ENCODE peak calls at places on chromosomes 7 and 10, in six cellular contexts. C is activated CD4-positive, alpha-beta T cell treated with anti-CD3 and anti-CD28 coated beads for 24 hours; D is fibroblast of gingiva; O is activated T-cell treated with anti-CD3 and anti-CD28 coated beads, Interleukin-2, amount 50 U/mL, for 48 hours; Z is NCI-H1105; F is fibroblast of pulmonary artery. M is an unnamed sample.

GRCh38 chr10:112000466-112000865 is 183.1 kb downstream of the GPAM start:
- DNase-seq in C (no peak), D (peak), O (no peak), Z (no peak), F (no peak), M (no peak)

GRCh38 chr10:15290150-15290549 is 80.9 kb downstream of the FAM171A1 start:
- DNase-seq in C (no peak), D (no peak), O (no peak), Z (no peak), F (no peak), M (no peak)

GRCh38 chr10:29955308-29955935 is 104.0 kb downstream of the JCAD start:
- DNase-seq in C (no peak), D (peak), O (no peak), Z (no peak), F (peak), M (no peak)

GRCh38 chr7:150568714-150569113 is 1.5 kb downstream of the GIMAP4 start:
- DNase-seq in C (no peak), D (no peak), O (no peak), Z (no peak), F (no peak), M (no peak)

GRCh38 chr10:122551450-122551849 is 9.1 kb upstream of the DMBT1 start:
- DNase-seq in C (peak), D (no peak), O (peak), Z (no peak), F (no peak), M (peak)

GRCh38 chr7:22860784-22861482 is 38.3 kb upstream of the TOMM7 start:
- DNase-seq in C (no peak), D (peak), O (no peak), Z (no peak), F (no peak), M (peak)

GRCh38 chr10:69449841-69450240 is 1.4 kb upstream of the TSPAN15 start:
- DNase-seq in C (peak), D (peak), O (peak), Z (no peak), F (peak), M (peak)

GRCh38 chr10:74244097-74244685 is 93.2 kb downstream of the ADK start:
- DNase-seq in C (no peak), D (peak), O (no peak), Z (no peak), F (peak), M (no peak)